ENCODE peak calls at places on chromosomes 2 and 18, in four cellular contexts. One of them, this sample, is unnamed. For H3K4me1, the result is how much of the 10 kb centered on the place peaks cover.

GRCh38 chr2:33366473-33366872 is 110.0 kb upstream of the RASGRP3 start:
- DNase-seq in mucosa of descending colon: no peak
- DNase-seq in psoas muscle: peak
- DNase-seq in right lobe of liver: no peak
- DNase-seq in this sample: peak

GRCh38 chr18:45686892-45687611 is 36.9 kb upstream of the SLC14A1 start:
- DNase-seq in mucosa of descending colon: peak
- DNase-seq in right lobe of liver: no peak
- DNase-seq in psoas muscle: peak
- DNase-seq in this sample: no peak

GRCh38 chr2:190887089-190887488 is 6.5 kb downstream of the GLS start:
- DNase-seq in right lobe of liver: no peak
- DNase-seq in psoas muscle: no peak
- DNase-seq in mucosa of descending colon: no peak
- DNase-seq in this sample: no peak

GRCh38 chr2:64363848-64364247 is 90.1 kb upstream of the LGALSL start:
- DNase-seq in mucosa of descending colon: no peak
- DNase-seq in psoas muscle: no peak
- DNase-seq in right lobe of liver: no peak
- DNase-seq in this sample: no peak

GRCh38 chr18:51288582-51288981 is 91.1 kb upstream of the MEX3C start:
- DNase-seq in right lobe of liver: no peak
- DNase-seq in mucosa of descending colon: no peak
- DNase-seq in psoas muscle: no peak
- DNase-seq in this sample: no peak

GRCh38 chr18:7824970-7825369 is 257.9 kb downstream of the PTPRM start:
- DNase-seq in psoas muscle: peak
- DNase-seq in mucosa of descending colon: no peak
- DNase-seq in right lobe of liver: peak
- DNase-seq in this sample: peak

GRCh38 chr2:226649871-226650660 is 149.6 kb downstream of the IRS1 start:
- DNase-seq in right lobe of liver: peak
- DNase-seq in psoas muscle: peak
- DNase-seq in mucosa of descending colon: peak
- DNase-seq in this sample: peak

GRCh38 chr2:190781604-190782198 is 98.9 kb upstream of the GLS start:
- DNase-seq in right lobe of liver: peak
- DNase-seq in psoas muscle: no peak
- DNase-seq in mucosa of descending colon: no peak
- DNase-seq in this sample: peak

GRCh38 chr2:100563407-100564247 is 834 bp downstream of the PDCL3 start:
- DNase-seq in mucosa of descending colon: peak
- DNase-seq in right lobe of liver: no peak
- DNase-seq in psoas muscle: no peak
- DNase-seq in this sample: no peak

GRCh38 chr2:121689356-121689755 is 40.1 kb upstream of the CLASP1 start:
- DNase-seq in psoas muscle: no peak
- DNase-seq in mucosa of descending colon: no peak
- DNase-seq in right lobe of liver: no peak
- DNase-seq in this sample: peak

GRCh38 chr2:55621802-55622201 is 4.4 kb upstream of the PPP4R3B start:
- DNase-seq in right lobe of liver: no peak
- DNase-seq in mucosa of descending colon: no peak
- DNase-seq in psoas muscle: no peak
- DNase-seq in this sample: no peak

GRCh38 chr2:100291152-100291970 is 30.9 kb downstream of the LONRF2 start:
- DNase-seq in right lobe of liver: peak
- DNase-seq in mucosa of descending colon: no peak
- DNase-seq in psoas muscle: no peak
- DNase-seq in this sample: no peak

GRCh38 chr2:42331569-42332284 is 29.3 kb downstream of the COX7A2L start:
- DNase-seq in right lobe of liver: no peak
- DNase-seq in mucosa of descending colon: no peak
- DNase-seq in psoas muscle: no peak
- DNase-seq in this sample: no peak

GRCh38 chr2:165793161-165793778 is 777 bp downstream of the GALNT3 start:
- DNase-seq in mucosa of descending colon: no peak
- DNase-seq in psoas muscle: no peak
- DNase-seq in right lobe of liver: peak
- DNase-seq in this sample: peak

GRCh38 chr18:55152801-55153200 is 193.5 kb upstream of the CCDC68 start:
- DNase-seq in psoas muscle: no peak
- DNase-seq in mucosa of descending colon: no peak
- DNase-seq in right lobe of liver: no peak
- DNase-seq in this sample: no peak

DNA sequence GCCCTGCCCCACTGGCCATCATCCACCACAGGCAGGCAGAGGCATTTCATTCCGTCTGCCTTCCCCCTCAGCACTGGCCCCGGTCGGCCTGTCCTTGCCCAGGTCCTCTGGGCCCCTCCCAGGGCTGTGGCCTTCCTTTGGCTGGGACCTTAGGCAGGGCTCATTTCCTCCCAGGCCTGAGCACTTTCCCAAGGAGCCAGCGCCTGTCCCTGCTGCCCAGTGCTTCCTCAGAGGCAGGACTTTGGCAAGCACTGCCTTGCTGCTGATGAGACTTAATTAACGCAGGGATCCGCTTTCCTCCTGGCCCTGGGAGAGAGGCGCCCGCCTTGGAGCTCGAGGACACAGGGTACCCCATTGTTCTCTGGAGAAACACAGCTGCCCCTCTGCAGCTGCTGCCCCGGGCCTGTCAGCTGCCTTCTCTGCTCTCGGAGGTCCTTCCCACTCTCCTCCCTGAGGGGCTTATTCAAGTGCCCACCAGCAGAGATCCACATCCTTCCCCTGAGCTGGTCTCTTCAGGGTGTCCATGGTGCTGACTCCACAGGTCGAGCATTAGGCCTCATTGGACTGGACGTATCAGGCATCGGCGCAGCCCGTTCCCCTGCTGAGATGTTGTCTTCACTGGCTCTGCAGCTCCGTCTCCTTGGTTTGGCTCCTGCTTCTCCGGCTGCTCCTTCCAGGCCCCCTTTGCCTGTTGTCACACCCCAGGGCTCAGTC is 42.9 kb downstream of the ATOH8 start:
- DNase-seq in mucosa of descending colon: no peak
- DNase-seq in right lobe of liver: no peak
- DNase-seq in psoas muscle: peak
- DNase-seq in this sample: peak
- H3K4me3 ChIP-seq in mucosa of descending colon: no peak
- H3K4me3 ChIP-seq in right lobe of liver: no peak
- H3K4me3 ChIP-seq in psoas muscle: no peak
- H3K4me3 ChIP-seq in this sample: no peak

DNA sequence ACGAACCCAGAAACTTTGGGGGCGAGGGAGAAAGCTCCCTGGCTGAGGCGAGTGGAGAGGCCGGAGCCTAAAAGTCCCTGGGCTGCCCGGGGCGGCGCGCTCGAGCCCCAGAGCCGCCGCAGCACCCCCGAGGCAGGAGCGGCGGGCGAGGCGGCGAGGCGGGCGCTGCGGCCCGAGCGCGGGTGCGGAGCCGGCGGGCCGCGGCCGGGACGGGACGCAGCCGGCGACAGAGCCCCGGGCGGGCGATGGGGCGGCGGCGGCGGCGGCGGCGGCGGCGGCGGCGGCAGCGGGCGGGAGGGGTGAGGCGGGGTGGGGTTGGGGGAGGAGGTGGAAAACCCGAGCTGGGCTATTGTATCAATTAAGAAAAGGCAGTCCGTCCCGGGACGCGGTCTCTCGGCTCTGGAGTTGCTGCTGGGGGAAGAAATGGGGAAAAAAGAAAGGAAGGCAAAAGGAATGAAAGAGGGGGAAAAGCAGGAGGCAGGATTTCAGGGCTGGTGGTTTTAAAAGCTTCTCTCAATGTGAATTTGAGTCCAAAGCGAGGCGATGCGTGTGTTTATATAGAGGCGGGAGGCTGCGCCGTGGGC is 821 bp upstream of the CYP26B1 start:
- DNase-seq in psoas muscle: peak
- DNase-seq in right lobe of liver: no peak
- DNase-seq in mucosa of descending colon: peak
- DNase-seq in this sample: no peak
- H3K4me1 ChIP-seq in psoas muscle: half or more
- H3K4me1 ChIP-seq in right lobe of liver: under half
- H3K4me1 ChIP-seq in mucosa of descending colon: half or more
- H3K4me1 ChIP-seq in this sample: half or more

GRCh38 chr2:67625178-67625577 is 228.0 kb downstream of the ETAA1 start:
- DNase-seq in right lobe of liver: no peak
- DNase-seq in psoas muscle: no peak
- DNase-seq in mucosa of descending colon: no peak
- DNase-seq in this sample: no peak

GRCh38 chr2:67625671-67626070 is 228.5 kb downstream of the ETAA1 start:
- DNase-seq in mucosa of descending colon: no peak
- DNase-seq in right lobe of liver: no peak
- DNase-seq in psoas muscle: no peak
- DNase-seq in this sample: no peak

GRCh38 chr2:67627456-67627855 is 230.3 kb downstream of the ETAA1 start:
- DNase-seq in psoas muscle: no peak
- DNase-seq in right lobe of liver: no peak
- DNase-seq in mucosa of descending colon: no peak
- DNase-seq in this sample: no peak

GRCh38 chr2:67626656-67627055 is 229.5 kb downstream of the ETAA1 start:
- DNase-seq in mucosa of descending colon: no peak
- DNase-seq in right lobe of liver: no peak
- DNase-seq in psoas muscle: no peak
- DNase-seq in this sample: no peak

DNA sequence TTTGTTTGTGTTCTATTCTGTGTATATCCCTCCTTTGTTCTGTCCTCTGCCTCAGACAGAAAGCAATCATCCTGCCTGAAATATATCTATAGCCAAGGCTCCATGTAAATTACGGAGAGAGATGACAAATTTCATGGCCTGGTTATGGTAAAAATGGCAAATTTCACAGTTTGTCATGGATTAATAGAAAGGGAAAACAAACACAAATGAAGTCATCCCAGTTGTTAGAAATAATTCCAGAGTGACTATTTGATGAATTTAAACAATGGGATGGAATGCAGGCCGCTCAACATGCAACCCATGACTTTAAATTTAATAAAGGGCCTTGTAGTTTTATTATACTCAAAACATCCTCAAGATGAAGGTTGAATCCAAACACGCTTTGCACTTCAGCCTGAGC is 228.9 kb downstream of the ETAA1 start:
- DNase-seq in mucosa of descending colon: no peak
- DNase-seq in right lobe of liver: no peak
- DNase-seq in psoas muscle: no peak
- DNase-seq in this sample: no peak
- H3K4me3 ChIP-seq in mucosa of descending colon: no peak
- H3K4me3 ChIP-seq in right lobe of liver: no peak
- H3K4me3 ChIP-seq in psoas muscle: no peak
- H3K4me3 ChIP-seq in this sample: no peak

DNA sequence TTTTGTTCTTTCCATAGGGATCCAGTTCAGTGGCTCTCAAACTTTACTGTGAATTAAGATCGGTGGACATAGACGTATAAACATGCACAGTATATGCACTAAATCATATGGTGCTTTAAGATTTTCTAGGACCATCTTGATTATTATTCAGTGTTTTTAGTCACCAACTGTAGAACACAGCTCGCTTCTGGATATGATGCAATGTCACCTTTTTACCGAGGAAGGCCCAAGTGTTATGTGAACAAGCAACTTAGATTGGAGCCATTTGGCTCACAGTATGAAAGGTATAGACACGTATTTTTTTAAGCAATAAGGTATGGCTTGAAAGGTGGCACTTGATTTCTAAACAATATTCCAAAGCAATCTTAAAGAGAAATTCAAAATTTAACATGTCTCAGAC is 151.3 kb downstream of the PRKCE start:
- DNase-seq in right lobe of liver: no peak
- DNase-seq in mucosa of descending colon: no peak
- DNase-seq in psoas muscle: no peak
- DNase-seq in this sample: no peak
- H3K4me1 ChIP-seq in right lobe of liver: under half
- H3K4me1 ChIP-seq in mucosa of descending colon: under half
- H3K4me1 ChIP-seq in psoas muscle: under half
- H3K4me1 ChIP-seq in this sample: under half

This sample was measured in heart right ventricle.